ENCODE peak calls at places on chromosomes 6 and 20, in seven cellular contexts. One of them, this sample, is unnamed.

GRCh38 chr6:98871057-98871456 is 36.7 kb downstream of the POU3F2 start:
- DNase-seq in psoas muscle: no peak
- DNase-seq in stimulated activated CD8-positive, alpha-beta memory T cell treated with anti-CD3 and anti-CD28 coated beads, Interleukin-7, amount 100 ng/mL, for 24 hours: no peak
- DNase-seq in fibroblast of lung: peak; percentile 23
- DNase-seq in H9: no peak
- DNase-seq in epithelial cell of proximal tubule: peak; percentile 6
- DNase-seq in ACHN: no peak
- DNase-seq in this sample: no peak

GRCh38 chr6:11217360-11218076 is 14.9 kb downstream of the NEDD9 start:
- DNase-seq in ACHN: no peak
- DNase-seq in fibroblast of lung: no peak
- DNase-seq in H9: no peak
- DNase-seq in psoas muscle: no peak
- DNase-seq in epithelial cell of proximal tubule: no peak
- DNase-seq in stimulated activated CD8-positive, alpha-beta memory T cell treated with anti-CD3 and anti-CD28 coated beads, Interleukin-7, amount 100 ng/mL, for 24 hours: no peak
- DNase-seq in this sample: no peak

GRCh38 chr6:127547909-127548649 is 28.9 kb upstream of the C6orf58 start:
- DNase-seq in psoas muscle: no peak
- DNase-seq in stimulated activated CD8-positive, alpha-beta memory T cell treated with anti-CD3 and anti-CD28 coated beads, Interleukin-7, amount 100 ng/mL, for 24 hours: no peak
- DNase-seq in ACHN: peak; percentile 17
- DNase-seq in fibroblast of lung: no peak
- DNase-seq in H9: no peak
- DNase-seq in epithelial cell of proximal tubule: no peak
- DNase-seq in this sample: no peak

GRCh38 chr20:49915380-49916145 is at the start of gene SPATA2:
- DNase-seq in H9: peak; percentile 95
- DNase-seq in psoas muscle: peak; percentile 97
- DNase-seq in ACHN: peak; percentile 92
- DNase-seq in epithelial cell of proximal tubule: no peak
- DNase-seq in stimulated activated CD8-positive, alpha-beta memory T cell treated with anti-CD3 and anti-CD28 coated beads, Interleukin-7, amount 100 ng/mL, for 24 hours: peak; percentile 89
- DNase-seq in fibroblast of lung: peak; percentile 93
- DNase-seq in this sample: peak; percentile 96

GRCh38 chr6:108123516-108123929 is 42.3 kb upstream of the NR2E1 start:
- DNase-seq in fibroblast of lung: no peak
- DNase-seq in psoas muscle: no peak
- DNase-seq in stimulated activated CD8-positive, alpha-beta memory T cell treated with anti-CD3 and anti-CD28 coated beads, Interleukin-7, amount 100 ng/mL, for 24 hours: no peak
- DNase-seq in epithelial cell of proximal tubule: no peak
- DNase-seq in H9: peak; percentile 29
- DNase-seq in ACHN: no peak
- DNase-seq in this sample: no peak

GRCh38 chr20:37384683-37385174 is 38.8 kb downstream of the SRC start:
- DNase-seq in stimulated activated CD8-positive, alpha-beta memory T cell treated with anti-CD3 and anti-CD28 coated beads, Interleukin-7, amount 100 ng/mL, for 24 hours: peak; percentile 58
- DNase-seq in fibroblast of lung: peak; percentile 43
- DNase-seq in epithelial cell of proximal tubule: no peak
- DNase-seq in psoas muscle: peak; percentile 84
- DNase-seq in ACHN: peak; percentile 39
- DNase-seq in H9: peak; percentile 68
- DNase-seq in this sample: peak; percentile 66

GRCh38 chr6:29828471-29828797 is 809 bp downstream of the HLA-G start:
- DNase-seq in epithelial cell of proximal tubule: no peak
- DNase-seq in H9: peak; percentile 75
- DNase-seq in stimulated activated CD8-positive, alpha-beta memory T cell treated with anti-CD3 and anti-CD28 coated beads, Interleukin-7, amount 100 ng/mL, for 24 hours: no peak
- DNase-seq in psoas muscle: no peak
- DNase-seq in ACHN: no peak
- DNase-seq in fibroblast of lung: no peak
- DNase-seq in this sample: no peak

GRCh38 chr6:111566222-111566717 is 39.4 kb downstream of the TRAF3IP2 start:
- DNase-seq in H9: no peak
- DNase-seq in fibroblast of lung: no peak
- DNase-seq in epithelial cell of proximal tubule: no peak
- DNase-seq in ACHN: no peak
- DNase-seq in stimulated activated CD8-positive, alpha-beta memory T cell treated with anti-CD3 and anti-CD28 coated beads, Interleukin-7, amount 100 ng/mL, for 24 hours: no peak
- DNase-seq in psoas muscle: no peak
- DNase-seq in this sample: no peak

GRCh38 chr6:159929819-159930218 is 39.0 kb downstream of the MAS1 start:
- DNase-seq in stimulated activated CD8-positive, alpha-beta memory T cell treated with anti-CD3 and anti-CD28 coated beads, Interleukin-7, amount 100 ng/mL, for 24 hours: no peak
- DNase-seq in ACHN: no peak
- DNase-seq in psoas muscle: no peak
- DNase-seq in fibroblast of lung: no peak
- DNase-seq in epithelial cell of proximal tubule: peak; percentile 4
- DNase-seq in H9: no peak
- DNase-seq in this sample: no peak

GRCh38 chr20:38001173-38001875 is 31.9 kb downstream of the TTI1 start:
- DNase-seq in fibroblast of lung: peak; percentile 84
- DNase-seq in ACHN: peak; percentile 37
- DNase-seq in epithelial cell of proximal tubule: no peak
- DNase-seq in stimulated activated CD8-positive, alpha-beta memory T cell treated with anti-CD3 and anti-CD28 coated beads, Interleukin-7, amount 100 ng/mL, for 24 hours: no peak
- DNase-seq in psoas muscle: no peak
- DNase-seq in H9: no peak
- DNase-seq in this sample: no peak

GRCh38 chr6:131383421-131384411 is 189.3 kb upstream of the ARG1 start:
- DNase-seq in ACHN: no peak
- DNase-seq in stimulated activated CD8-positive, alpha-beta memory T cell treated with anti-CD3 and anti-CD28 coated beads, Interleukin-7, amount 100 ng/mL, for 24 hours: no peak
- DNase-seq in H9: peak; percentile 43
- DNase-seq in epithelial cell of proximal tubule: no peak
- DNase-seq in psoas muscle: no peak
- DNase-seq in fibroblast of lung: peak; percentile 55
- DNase-seq in this sample: no peak

GRCh38 chr6:88047510-88048150 is at the start of gene SPACA1:
- DNase-seq in H9: peak; percentile 30
- DNase-seq in ACHN: no peak
- DNase-seq in stimulated activated CD8-positive, alpha-beta memory T cell treated with anti-CD3 and anti-CD28 coated beads, Interleukin-7, amount 100 ng/mL, for 24 hours: no peak
- DNase-seq in psoas muscle: peak; percentile 42
- DNase-seq in epithelial cell of proximal tubule: no peak
- DNase-seq in fibroblast of lung: no peak
- DNase-seq in this sample: no peak

GRCh38 chr6:41200901-41201783 is at the start of gene TREML2:
- DNase-seq in psoas muscle: no peak
- DNase-seq in fibroblast of lung: no peak
- DNase-seq in stimulated activated CD8-positive, alpha-beta memory T cell treated with anti-CD3 and anti-CD28 coated beads, Interleukin-7, amount 100 ng/mL, for 24 hours: no peak
- DNase-seq in epithelial cell of proximal tubule: no peak
- DNase-seq in H9: no peak
- DNase-seq in ACHN: no peak
- DNase-seq in this sample: no peak

GRCh38 chr20:41398408-41398807 is 31.8 kb upstream of the EMILIN3 start:
- DNase-seq in stimulated activated CD8-positive, alpha-beta memory T cell treated with anti-CD3 and anti-CD28 coated beads, Interleukin-7, amount 100 ng/mL, for 24 hours: no peak
- DNase-seq in epithelial cell of proximal tubule: no peak
- DNase-seq in psoas muscle: no peak
- DNase-seq in fibroblast of lung: no peak
- DNase-seq in ACHN: no peak
- DNase-seq in H9: no peak
- DNase-seq in this sample: peak; percentile 54

GRCh38 chr6:150091466-150091865 is 22.5 kb upstream of the ULBP3 start:
- DNase-seq in H9: no peak
- DNase-seq in fibroblast of lung: peak; percentile 38
- DNase-seq in ACHN: no peak
- DNase-seq in stimulated activated CD8-positive, alpha-beta memory T cell treated with anti-CD3 and anti-CD28 coated beads, Interleukin-7, amount 100 ng/mL, for 24 hours: no peak
- DNase-seq in epithelial cell of proximal tubule: no peak
- DNase-seq in psoas muscle: no peak
- DNase-seq in this sample: no peak

GRCh38 chr6:149031545-149032317 is 284.9 kb downstream of the UST start:
- DNase-seq in psoas muscle: no peak
- DNase-seq in fibroblast of lung: peak; percentile 96
- DNase-seq in epithelial cell of proximal tubule: no peak
- DNase-seq in H9: no peak
- DNase-seq in stimulated activated CD8-positive, alpha-beta memory T cell treated with anti-CD3 and anti-CD28 coated beads, Interleukin-7, amount 100 ng/mL, for 24 hours: no peak
- DNase-seq in ACHN: peak; percentile 89
- DNase-seq in this sample: no peak

GRCh38 chr6:12403201-12403826 is 113.2 kb downstream of the EDN1 start:
- DNase-seq in epithelial cell of proximal tubule: peak; percentile 35
- DNase-seq in psoas muscle: no peak
- DNase-seq in H9: no peak
- DNase-seq in stimulated activated CD8-positive, alpha-beta memory T cell treated with anti-CD3 and anti-CD28 coated beads, Interleukin-7, amount 100 ng/mL, for 24 hours: no peak
- DNase-seq in fibroblast of lung: peak; percentile 66
- DNase-seq in ACHN: peak; percentile 39
- DNase-seq in this sample: no peak

GRCh38 chr6:75273009-75273408 is 11.6 kb downstream of the TMEM30A start:
- DNase-seq in ACHN: no peak
- DNase-seq in stimulated activated CD8-positive, alpha-beta memory T cell treated with anti-CD3 and anti-CD28 coated beads, Interleukin-7, amount 100 ng/mL, for 24 hours: no peak
- DNase-seq in H9: no peak
- DNase-seq in epithelial cell of proximal tubule: no peak
- DNase-seq in fibroblast of lung: no peak
- DNase-seq in psoas muscle: no peak
- DNase-seq in this sample: no peak

GRCh38 chr6:20038805-20039204 is 173.5 kb downstream of the MBOAT1 start:
- DNase-seq in stimulated activated CD8-positive, alpha-beta memory T cell treated with anti-CD3 and anti-CD28 coated beads, Interleukin-7, amount 100 ng/mL, for 24 hours: no peak
- DNase-seq in epithelial cell of proximal tubule: no peak
- DNase-seq in fibroblast of lung: peak; percentile 37
- DNase-seq in H9: no peak
- DNase-seq in ACHN: no peak
- DNase-seq in psoas muscle: no peak
- DNase-seq in this sample: no peak

GRCh38 chr6:143368426-143368825 is 82.1 kb downstream of the ADAT2 start:
- DNase-seq in H9: no peak
- DNase-seq in epithelial cell of proximal tubule: no peak
- DNase-seq in stimulated activated CD8-positive, alpha-beta memory T cell treated with anti-CD3 and anti-CD28 coated beads, Interleukin-7, amount 100 ng/mL, for 24 hours: no peak
- DNase-seq in ACHN: no peak
- DNase-seq in fibroblast of lung: peak; percentile 47
- DNase-seq in psoas muscle: no peak
- DNase-seq in this sample: no peak

GRCh38 chr20:51083447-51083846 is 60.5 kb upstream of the KCNG1 start:
- DNase-seq in epithelial cell of proximal tubule: no peak
- DNase-seq in stimulated activated CD8-positive, alpha-beta memory T cell treated with anti-CD3 and anti-CD28 coated beads, Interleukin-7, amount 100 ng/mL, for 24 hours: no peak
- DNase-seq in H9: no peak
- DNase-seq in psoas muscle: no peak
- DNase-seq in ACHN: no peak
- DNase-seq in fibroblast of lung: no peak
- DNase-seq in this sample: no peak

GRCh38 chr6:109491207-109491938 is 8.4 kb upstream of the ZBTB24 start:
- DNase-seq in ACHN: no peak
- DNase-seq in fibroblast of lung: peak; percentile 19
- DNase-seq in psoas muscle: no peak
- DNase-seq in H9: no peak
- DNase-seq in epithelial cell of proximal tubule: no peak
- DNase-seq in stimulated activated CD8-positive, alpha-beta memory T cell treated with anti-CD3 and anti-CD28 coated beads, Interleukin-7, amount 100 ng/mL, for 24 hours: no peak
- DNase-seq in this sample: no peak

GRCh38 chr6:42724825-42725224 is 2.4 kb upstream of the PRPH2 start:
- DNase-seq in stimulated activated CD8-positive, alpha-beta memory T cell treated with anti-CD3 and anti-CD28 coated beads, Interleukin-7, amount 100 ng/mL, for 24 hours: no peak
- DNase-seq in psoas muscle: no peak
- DNase-seq in H9: no peak
- DNase-seq in fibroblast of lung: no peak
- DNase-seq in epithelial cell of proximal tubule: no peak
- DNase-seq in ACHN: no peak
- DNase-seq in this sample: no peak

GRCh38 chr20:41483553-41483930 is 116.9 kb upstream of the EMILIN3 start:
- DNase-seq in H9: no peak
- DNase-seq in psoas muscle: no peak
- DNase-seq in epithelial cell of proximal tubule: no peak
- DNase-seq in stimulated activated CD8-positive, alpha-beta memory T cell treated with anti-CD3 and anti-CD28 coated beads, Interleukin-7, amount 100 ng/mL, for 24 hours: no peak
- DNase-seq in ACHN: no peak
- DNase-seq in fibroblast of lung: peak; percentile 70
- DNase-seq in this sample: no peak

GRCh38 chr20:34525709-34526416 is 9.6 kb downstream of the DYNLRB1 start:
- DNase-seq in fibroblast of lung: peak; percentile 99
- DNase-seq in psoas muscle: peak; percentile 92
- DNase-seq in stimulated activated CD8-positive, alpha-beta memory T cell treated with anti-CD3 and anti-CD28 coated beads, Interleukin-7, amount 100 ng/mL, for 24 hours: no peak
- DNase-seq in epithelial cell of proximal tubule: peak; percentile 97
- DNase-seq in H9: no peak
- DNase-seq in ACHN: peak; percentile 93
- DNase-seq in this sample: peak; percentile 54

This sample was measured in left ventricle myocardium inferior.